ENCODE peak calls at places on chromosomes 13 and 19, in four cellular contexts. X is OCI-LY7, K is GM23338, O is SJSA1. J is an unnamed sample. For H3K36me3, the result is how much of the 10 kb centered on the place peaks cover.

GRCh38 chr13:89950225-89950624 is 1397.3 kb upstream of the MIR17HG start:
- DNase-seq in X (no peak), K (no peak), O (no peak), J (no peak)

GRCh38 chr13:53151692-53152421 is 123.2 kb downstream of the OLFM4 start:
- DNase-seq in O (peak), X (peak), K (peak), J (no peak)

GRCh38 chr13:84446972-84447700 is 564.9 kb upstream of the SLITRK1 start:
- DNase-seq in K (peak), O (no peak), X (no peak), J (no peak)

GRCh38 chr19:16223746-16224145 is 26.0 kb downstream of the AP1M1 start:
- DNase-seq in K (no peak), X (no peak), O (no peak), J (no peak)

GRCh38 chr19:46381346-46381745 is 32.0 kb downstream of the CCDC8 start:
- DNase-seq in X (no peak), O (no peak), K (no peak), J (no peak)

GRCh38 chr19:14150041-14150769 is 13.8 kb upstream of the ASF1B start:
- DNase-seq in K (peak), O (no peak), X (no peak), J (no peak)

GRCh38 chr13:20993661-20994440 is 67.5 kb downstream of the LATS2 start:
- DNase-seq in K (no peak), O (no peak), X (no peak), J (no peak)

GRCh38 chr13:26037302-26037701 is 14.5 kb downstream of the SHISA2 start:
- DNase-seq in X (peak), K (peak), O (no peak), J (no peak)

GRCh38 chr19:6161271-6161850 is 25.9 kb downstream of the ACSBG2 start:
- DNase-seq in K (peak), O (no peak), X (peak), J (peak)

GRCh38 chr19:19327672-19328071 is 7.0 kb downstream of the MAU2 start:
- DNase-seq in K (no peak), X (no peak), O (no peak), J (no peak)
- H3K36me3 ChIP-seq in K (under half), X (half or more), O (half or more), J (half or more)

GRCh38 chr13:114256547-114256946 is 21.9 kb downstream of the CDC16 start:
- DNase-seq in X (no peak), K (no peak), O (no peak), J (no peak)
- H3K36me3 ChIP-seq in X (half or more), K (half or more), O (half or more), J (half or more)

DNA sequence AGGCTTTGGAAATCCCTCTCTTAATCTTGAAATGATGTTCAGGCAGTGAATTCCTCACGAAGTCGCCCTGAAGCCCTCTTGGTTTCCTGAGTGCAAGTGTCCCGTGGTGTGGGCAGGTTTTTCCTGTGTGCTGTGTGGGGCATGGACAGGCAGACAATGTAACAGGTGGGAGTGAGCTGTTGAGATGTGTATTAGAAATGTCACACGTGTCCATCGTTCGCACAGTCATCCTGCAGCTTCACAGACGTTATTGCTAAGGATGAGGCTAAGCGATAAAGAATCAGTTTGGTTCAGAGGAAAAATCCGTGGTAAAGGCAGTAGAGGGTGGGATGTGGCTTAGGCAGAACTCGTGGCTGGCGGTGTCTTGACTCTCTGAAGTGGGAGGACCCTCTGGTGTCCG is 51.7 kb downstream of the SMARCA4 start:
- DNase-seq in O (no peak), X (no peak), K (no peak), J (no peak)
- H3K36me3 ChIP-seq in O (half or more), X (half or more), K (half or more), J (half or more)

GRCh38 chr13:110331362-110331761 is 24.3 kb downstream of the COL4A2 start:
- DNase-seq in O (peak), K (no peak), X (no peak), J (no peak)
- H3K36me3 ChIP-seq in O (under half), K (under half), X (under half), J (under half)

GRCh38 chr19:7458675-7459074 is 30.2 kb downstream of the PEX11G start:
- DNase-seq in K (no peak), X (no peak), O (no peak), J (no peak)

GRCh38 chr19:7459773-7460172 is 29.1 kb downstream of the PEX11G start:
- DNase-seq in X (no peak), O (no peak), K (no peak), J (no peak)

GRCh38 chr19:7455600-7456296 is 33.1 kb downstream of the PEX11G start:
- DNase-seq in K (no peak), X (no peak), O (no peak), J (no peak)

GRCh38 chr19:7454998-7455397 is 33.8 kb downstream of the PEX11G start:
- DNase-seq in X (no peak), K (no peak), O (no peak), J (no peak)

GRCh38 chr19:7456964-7457541 is 31.8 kb downstream of the PEX11G start:
- DNase-seq in X (no peak), O (no peak), K (no peak), J (no peak)
- H3K36me3 ChIP-seq in X (half or more), O (half or more), K (under half), J (half or more)

DNA sequence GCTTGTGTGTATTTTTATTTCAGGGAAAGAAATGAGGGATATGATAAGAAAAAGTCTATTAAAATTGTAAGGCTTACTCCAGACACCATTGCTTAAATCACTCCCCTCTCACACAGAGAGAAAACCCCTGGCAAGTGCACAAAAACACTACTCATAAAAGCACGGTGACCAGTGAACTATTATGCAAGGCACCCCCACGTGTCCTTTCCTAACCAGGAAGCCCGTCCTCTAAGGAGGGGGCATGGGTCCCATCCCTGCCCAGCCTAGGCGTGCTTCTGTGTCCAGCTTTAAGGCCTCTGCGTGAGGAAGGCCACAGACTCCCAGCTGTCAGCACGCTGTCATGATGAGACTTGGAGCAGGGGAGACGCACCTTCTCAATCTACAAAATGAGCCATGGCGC is 83.5 kb downstream of the SLC7A1 start:
- DNase-seq in O (no peak), X (no peak), K (no peak), J (no peak)
- H3K36me3 ChIP-seq in O (half or more), X (half or more), K (under half), J (under half)

DNA sequence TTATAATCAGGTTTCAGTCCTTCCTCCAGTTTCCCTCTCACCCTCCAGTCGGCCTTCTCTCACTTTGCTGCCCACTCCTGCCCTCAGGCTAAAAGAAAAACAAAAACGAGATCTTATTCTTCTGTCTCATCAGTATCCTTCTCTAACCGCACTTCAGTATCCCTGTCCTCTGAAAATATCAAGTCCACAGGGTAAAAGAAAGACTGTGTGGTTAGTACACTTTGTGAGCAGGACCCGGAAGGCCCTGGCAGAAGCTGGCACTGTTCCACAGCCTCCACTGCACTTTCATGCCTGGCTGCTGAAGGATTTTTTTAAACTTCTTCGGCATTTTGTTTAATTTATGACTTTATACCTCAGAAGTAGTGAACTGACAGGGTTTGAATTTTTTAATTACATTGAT is 51.8 kb downstream of the TM9SF2 start:
- DNase-seq in O (no peak), K (no peak), X (no peak), J (no peak)
- H3K36me3 ChIP-seq in O (half or more), K (under half), X (under half), J (half or more)

GRCh38 chr13:28464861-28465260 is 30.1 kb downstream of the FLT1 start:
- DNase-seq in K (no peak), X (no peak), O (no peak), J (no peak)
- H3K36me3 ChIP-seq in K (under half), X (under half), O (under half), J (under half)

GRCh38 chr19:19345970-19346369 is 25.3 kb downstream of the MAU2 start:
- DNase-seq in O (no peak), X (no peak), K (no peak), J (no peak)
- H3K36me3 ChIP-seq in O (half or more), X (half or more), K (under half), J (half or more)

J was measured in RWPE2.